ENCODE peak calls at places on chromosome 17, in five cellular contexts. M is activated T-helper 1 cell treated with Interleukin-2 at 50 U/mL for 16 hours; D is AG08395; K is effector memory CD8-positive, alpha-beta T cell; O is lung. N is an unnamed sample.

GRCh38 chr17:41251261-41251660 is 1.8 kb downstream of the KRTAP9-4 start:
- DNase-seq in M (no peak), K (no peak), D (peak; percentile 1), O (no peak), N (no peak)

GRCh38 chr17:68794636-68795503 is 160.3 kb downstream of the ABCA8 start:
- DNase-seq in M (no peak), O (no peak), K (no peak), D (no peak), N (peak; percentile 58)

GRCh38 chr17:60751884-60752283 is 74.2 kb downstream of the BCAS3 start:
- DNase-seq in K (no peak), D (no peak), M (no peak), O (no peak), N (no peak)

GRCh38 chr17:2398655-2399571 is 1.9 kb downstream of the MNT start:
- DNase-seq in M (peak; percentile 49), D (peak; percentile 51), K (peak; percentile 44), O (peak; percentile 66), N (peak; percentile 63)

GRCh38 chr17:66841328-66841727 is 6.4 kb downstream of the CACNG5 start:
- DNase-seq in K (no peak), D (no peak), O (no peak), M (no peak), N (no peak)

GRCh38 chr17:66354981-66355380 is 52.6 kb downstream of the PRKCA start:
- DNase-seq in D (peak; percentile 62), O (no peak), M (no peak), K (no peak), N (no peak)

GRCh38 chr17:16282522-16282921 is 65.5 kb downstream of the PIGL start:
- DNase-seq in M (no peak), D (peak; percentile 68), K (no peak), O (no peak), N (peak; percentile 65)

GRCh38 chr17:75723201-75723930 is 2.1 kb downstream of the ITGB4 start:
- DNase-seq in M (no peak), K (no peak), O (no peak), D (no peak), N (no peak)

GRCh38 chr17:17434477-17434876 is 42.3 kb upstream of the MED9 start:
- DNase-seq in K (no peak), D (no peak), M (no peak), O (no peak), N (no peak)

GRCh38 chr17:63665527-63666214 is 34.3 kb downstream of the LIMD2 start:
- DNase-seq in D (no peak), K (no peak), M (no peak), O (peak; percentile 40), N (no peak)

GRCh38 chr17:65468321-65468720 is 93.1 kb downstream of the AXIN2 start:
- DNase-seq in D (no peak), K (no peak), O (no peak), M (no peak), N (no peak)

GRCh38 chr17:10107320-10108165 is 90.9 kb downstream of the GAS7 start:
- DNase-seq in K (no peak), O (no peak), M (no peak), D (no peak), N (no peak)

GRCh38 chr17:27647755-27648154 is 16.8 kb downstream of the LGALS9 start:
- DNase-seq in K (no peak), O (no peak), M (no peak), D (no peak), N (no peak)

GRCh38 chr17:49201481-49201927 is 8.9 kb downstream of the GNGT2 start:
- DNase-seq in K (no peak), M (no peak), O (no peak), D (peak; percentile 44), N (no peak)

GRCh38 chr17:76151896-76152454 is 10.9 kb upstream of the FOXJ1 start:
- DNase-seq in M (no peak), O (no peak), D (no peak), K (no peak), N (no peak)

GRCh38 chr17:28879886-28880571 is 17.5 kb downstream of the FLOT2 start:
- DNase-seq in O (no peak), M (no peak), D (no peak), K (no peak), N (no peak)

GRCh38 chr17:15413101-15413750 is 54.2 kb downstream of the CDRT4 start:
- DNase-seq in K (no peak), O (no peak), M (no peak), D (no peak), N (no peak)

GRCh38 chr17:83076930-83077329 is 2.5 kb upstream of the METRNL start:
- DNase-seq in O (no peak), M (no peak), D (no peak), K (no peak), N (no peak)

GRCh38 chr17:50607522-50607921 is 27.2 kb upstream of the ABCC3 start:
- DNase-seq in D (no peak), O (no peak), M (no peak), K (no peak), N (no peak)

GRCh38 chr17:51036084-51036483 is 84.6 kb downstream of the SPAG9 start:
- DNase-seq in O (no peak), K (no peak), D (no peak), M (no peak), N (no peak)

GRCh38 chr17:48444531-48445247 is 14.7 kb upstream of the SKAP1 start:
- DNase-seq in O (no peak), K (no peak), M (no peak), D (no peak), N (no peak)

GRCh38 chr17:75814900-75815373 is 29.3 kb downstream of the UNC13D start:
- DNase-seq in D (peak; percentile 55), O (no peak), K (no peak), M (no peak), N (no peak)

GRCh38 chr17:31494259-31495048 is 103.0 kb downstream of the RAB11FIP4 start:
- DNase-seq in K (peak; percentile 62), D (no peak), M (peak; percentile 50), O (no peak), N (no peak)